ENCODE peak calls at places on chromosomes 3 and 15, in six cellular contexts. K is A549, H is neuronal stem cell, B is H9, F is sigmoid colon, Y is SJSA1. Q is an unnamed sample.
A peak's percentile ranks its signal among the peaks of the same experiment; 100 is the strongest.

GRCh38 chr3:189630667-189631372 is 369 bp upstream of the TP63 start:
- DNase-seq in H (no peak), B (no peak), Y (no peak), K (peak; percentile 88), F (no peak), Q (peak; percentile 4)

GRCh38 chr3:143895805-143896204 is 47.5 kb upstream of the SLC9A9 start:
- DNase-seq in B (no peak), Y (no peak), F (no peak), H (no peak), K (no peak), Q (no peak)

GRCh38 chr3:151276038-151277027 is 2.0 kb downstream of the P2RY14 start:
- DNase-seq in K (no peak), B (no peak), Y (no peak), F (no peak), H (no peak), Q (no peak)

GRCh38 chr15:66654718-66655375 is 47.2 kb upstream of the SMAD6 start:
- DNase-seq in H (no peak), B (no peak), K (no peak), Y (no peak), F (no peak), Q (peak; percentile 45)

GRCh38 chr3:96266395-96267187 is 547.8 kb upstream of the EPHA6 start:
- DNase-seq in B (no peak), K (peak; percentile 13), H (no peak), F (no peak), Y (no peak), Q (no peak)

GRCh38 chr3:113051222-113051804 is 60.5 kb downstream of the GTPBP8 start:
- DNase-seq in B (peak; percentile 84), K (peak; percentile 76), H (peak; percentile 90), Y (peak; percentile 65), F (peak; percentile 93), Q (peak; percentile 60)

GRCh38 chr3:8538904-8539303 is 37.3 kb downstream of the LMCD1 start:
- DNase-seq in Y (no peak), K (no peak), F (no peak), H (no peak), B (no peak), Q (no peak)

GRCh38 chr3:59914251-59914650 is 864.4 kb upstream of the CFAP20DC start:
- DNase-seq in B (no peak), Y (no peak), H (no peak), F (no peak), K (no peak), Q (no peak)

GRCh38 chr15:34239151-34239761 is 14.4 kb downstream of the EMC4 start:
- DNase-seq in K (peak; percentile 43), Y (peak; percentile 73), F (no peak), B (no peak), H (no peak), Q (no peak)

GRCh38 chr3:137347817-137348368 is 390.1 kb downstream of the IL20RB start:
- DNase-seq in H (peak; percentile 55), F (no peak), B (no peak), Y (no peak), K (no peak), Q (no peak)

GRCh38 chr3:102165367-102165766 is 269.4 kb upstream of the ZPLD1 start:
- DNase-seq in H (no peak), B (no peak), K (no peak), F (no peak), Y (no peak), Q (no peak)

GRCh38 chr3:161253711-161254110 is 32.6 kb downstream of the NMD3 start:
- DNase-seq in K (no peak), Y (no peak), H (no peak), F (no peak), B (no peak), Q (no peak)

GRCh38 chr15:59026207-59026606 is 38.7 kb downstream of the RNF111 start:
- DNase-seq in F (no peak), H (no peak), K (no peak), Y (no peak), B (no peak), Q (no peak)

GRCh38 chr15:38562278-38562677 is 2.3 kb downstream of the RASGRP1 start:
- DNase-seq in Y (no peak), B (peak; percentile 56), H (no peak), F (no peak), K (no peak), Q (no peak)

GRCh38 chr3:112676659-112677234 is 35.8 kb upstream of the CCDC80 start:
- DNase-seq in K (peak; percentile 93), B (peak; percentile 43), Y (peak; percentile 89), F (peak; percentile 77), H (no peak), Q (peak; percentile 53)

GRCh38 chr3:114290911-114291901 is 2.6 kb upstream of the TIGIT start:
- DNase-seq in Y (peak; percentile 71), F (peak; percentile 67), B (peak; percentile 95), H (peak; percentile 79), K (peak; percentile 66), Q (peak; percentile 61)

GRCh38 chr15:41882689-41883483 is 11.0 kb downstream of the SPTBN5 start:
- DNase-seq in K (no peak), B (no peak), H (no peak), Y (no peak), F (no peak), Q (no peak)

GRCh38 chr3:41073190-41073589 is 126.1 kb upstream of the CTNNB1 start:
- DNase-seq in F (no peak), Y (no peak), K (no peak), H (no peak), B (no peak), Q (no peak)

GRCh38 chr15:69080958-69081248 is 66.4 kb downstream of the NOX5 start:
- DNase-seq in K (no peak), H (no peak), F (no peak), Y (no peak), B (no peak), Q (no peak)
- H3K27ac ChIP-seq in K (no peak overlapping the region), H (no peak overlapping the region), F (no peak overlapping the region), Y (no peak overlapping the region), B (no peak overlapping the region), Q (peak overlapping the region; percentile 42)

DNA sequence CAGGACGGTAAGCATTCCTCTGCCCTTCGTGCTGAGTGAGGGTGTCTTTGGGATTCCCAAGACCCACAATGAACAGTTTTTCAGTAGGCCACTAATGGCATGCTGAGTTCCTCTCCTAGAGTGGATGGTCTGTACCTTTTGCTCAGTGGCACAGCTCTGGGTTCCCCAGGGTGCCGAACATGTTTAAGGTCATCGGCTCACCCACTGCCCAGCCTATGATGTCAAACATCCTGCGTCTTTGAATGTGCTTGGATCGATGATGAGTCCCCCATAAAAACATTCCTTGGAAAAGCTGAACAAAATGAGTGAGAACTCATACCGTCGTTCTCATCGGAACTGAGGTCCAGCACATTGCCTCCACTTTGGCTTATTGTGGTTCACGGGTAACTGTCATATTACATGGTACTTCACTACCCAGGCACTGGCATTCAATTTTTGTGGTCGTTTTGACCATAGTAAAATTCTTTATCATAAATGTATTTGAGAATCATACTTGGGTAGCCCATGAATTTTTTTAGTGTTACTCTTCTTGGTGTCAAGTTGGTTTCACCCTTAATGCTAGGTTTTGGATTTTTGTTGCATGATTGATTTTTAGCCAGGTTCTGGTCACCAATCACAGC is 118.2 kb downstream of the SNRPN start:
- DNase-seq in H (no peak), B (no peak), K (no peak), Y (no peak), F (no peak), Q (no peak)
- H3K9me3 ChIP-seq in H (peaks cover 100% of the 10 kb centered on the region), B (peaks cover 89% of the 10 kb centered on the region), K (peaks cover 85% of the 10 kb centered on the region), Y (peaks cover 74% of the 10 kb centered on the region), F (peaks cover 97% of the 10 kb centered on the region), Q (peaks cover 66% of the 10 kb centered on the region)

GRCh38 chr3:65561617-65562016 is 477.1 kb downstream of the MAGI1 start:
- DNase-seq in F (no peak), B (no peak), K (no peak), Y (no peak), H (no peak), Q (no peak)

GRCh38 chr3:65560133-65560532 is 478.6 kb downstream of the MAGI1 start:
- DNase-seq in Y (no peak), F (no peak), H (no peak), B (no peak), K (no peak), Q (no peak)

GRCh38 chr3:65562444-65562843 is 476.3 kb downstream of the MAGI1 start:
- DNase-seq in H (no peak), K (no peak), F (no peak), B (no peak), Y (no peak), Q (no peak)

GRCh38 chr3:65560901-65561300 is 477.8 kb downstream of the MAGI1 start:
- DNase-seq in F (no peak), K (no peak), B (no peak), H (no peak), Y (no peak), Q (no peak)

GRCh38 chr3:65563844-65564243 is 474.9 kb downstream of the MAGI1 start:
- DNase-seq in B (no peak), F (no peak), Y (no peak), H (no peak), K (no peak), Q (no peak)
- H3K27ac ChIP-seq in B (no peak overlapping the region), F (no peak overlapping the region), Y (no peak overlapping the region), H (no peak overlapping the region), K (no peak overlapping the region), Q (no peak overlapping the region)

GRCh38 chr3:75781079-75781745 is 4.1 kb downstream of the ZNF717 start:
- DNase-seq in B (no peak), Y (no peak), H (no peak), K (no peak), F (no peak), Q (no peak)
- H3K9me3 ChIP-seq in B (peaks cover 42% of the 10 kb centered on the region), Y (no peaks in the 10 kb centered on the region), H (no peaks in the 10 kb centered on the region), K (peaks cover 33% of the 10 kb centered on the region), F (no peaks in the 10 kb centered on the region), Q (peaks cover 56% of the 10 kb centered on the region)

GRCh38 chr3:129672412-129672811 is 65.9 kb upstream of the PLXND1 start:
- DNase-seq in B (no peak), F (no peak), Y (no peak), K (no peak), H (no peak), Q (no peak)
- H3K27ac ChIP-seq in B (no peak overlapping the region), F (no peak overlapping the region), Y (no peak overlapping the region), K (no peak overlapping the region), H (no peak overlapping the region), Q (no peak overlapping the region)

DNA sequence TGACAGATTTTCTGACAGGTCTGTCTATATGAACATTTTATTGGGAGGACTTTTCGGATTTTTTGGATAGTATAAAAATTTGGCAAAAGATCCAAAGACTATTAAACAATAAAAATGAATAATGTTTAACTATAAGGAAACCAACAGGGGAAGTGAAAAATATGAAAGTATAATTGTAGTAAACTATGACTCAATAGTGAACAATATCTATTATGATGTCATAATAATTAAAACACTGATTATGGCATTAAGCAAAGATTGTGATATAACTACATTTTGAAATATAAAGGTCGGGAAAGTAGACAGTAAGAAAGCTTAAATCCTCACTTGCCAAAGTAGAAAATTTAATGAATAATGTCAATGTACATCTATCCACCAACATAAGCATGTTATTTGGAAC is 44.3 kb upstream of the CNTN6 start:
- DNase-seq in K (no peak), B (no peak), H (no peak), F (no peak), Y (no peak), Q (no peak)
- H3K9me3 ChIP-seq in K (peaks cover 4% of the 10 kb centered on the region), B (no peaks in the 10 kb centered on the region), H (no peaks in the 10 kb centered on the region), F (no peaks in the 10 kb centered on the region), Y (peaks cover 3% of the 10 kb centered on the region), Q (no peaks in the 10 kb centered on the region)

Q was measured in heart right ventricle.